ENCODE peak calls at places on chromosome 17, in six cellular contexts. R, W, T, Q, Y and O are unnamed samples.

GRCh38 chr17:75096082-75096625 is 8.4 kb downstream of the SLC16A5 start:
- DNase-seq in T (no peak), Y (peak; percentile 73), Q (peak; percentile 71), W (peak; percentile 78), R (peak; percentile 70), O (no peak)

GRCh38 chr17:6299275-6299674 is 135.6 kb downstream of the AIPL1 start:
- DNase-seq in W (no peak), T (no peak), R (no peak), Q (no peak), Y (no peak), O (no peak)

GRCh38 chr17:51152766-51153209 is 571 bp upstream of the NME1 start:
- DNase-seq in T (no peak), W (no peak), R (peak; percentile 16), Y (no peak), Q (no peak), O (no peak)

GRCh38 chr17:40430272-40431230 is 12.7 kb upstream of the IGFBP4 start:
- DNase-seq in T (no peak), Q (no peak), Y (no peak), R (no peak), W (no peak), O (no peak)

GRCh38 chr17:48054238-48055185 is 6.4 kb downstream of the NFE2L1 start:
- DNase-seq in Y (peak; percentile 78), R (peak; percentile 95), W (peak; percentile 63), Q (peak; percentile 73), T (no peak), O (no peak)

GRCh38 chr17:8859029-8859803 is 8.3 kb downstream of the PIK3R6 start:
- DNase-seq in Y (no peak), Q (no peak), T (peak; percentile 51), W (peak; percentile 47), R (no peak), O (no peak)

GRCh38 chr17:15657868-15658775 is 26.0 kb downstream of the TRIM16 start:
- DNase-seq in R (no peak), T (no peak), Q (no peak), W (no peak), Y (no peak), O (no peak)

GRCh38 chr17:18262641-18263040 is 2.2 kb downstream of the MIEF2 start:
- DNase-seq in Y (peak; percentile 57), R (no peak), Q (peak; percentile 61), W (no peak), T (no peak), O (no peak)

GRCh38 chr17:38728290-38728831 is 1.8 kb upstream of the CISD3 start:
- DNase-seq in T (no peak), R (no peak), Q (no peak), Y (no peak), W (no peak), O (no peak)

GRCh38 chr17:71975331-71975801 is 145.5 kb upstream of the SOX9 start:
- DNase-seq in R (peak; percentile 13), T (no peak), W (peak; percentile 60), Q (peak; percentile 52), Y (peak; percentile 57), O (no peak)

GRCh38 chr17:45228121-45228941 is 6.6 kb downstream of the FMNL1 start:
- DNase-seq in W (no peak), T (no peak), R (no peak), Y (no peak), Q (no peak), O (no peak)

GRCh38 chr17:6507535-6507934 is 48.8 kb downstream of the PITPNM3 start:
- DNase-seq in R (peak; percentile 91), Q (no peak), W (peak; percentile 98), Y (no peak), T (peak; percentile 63), O (no peak)

GRCh38 chr17:49244839-49245238 is 14.3 kb upstream of the PHOSPHO1 start:
- DNase-seq in W (no peak), R (no peak), Q (no peak), T (no peak), Y (no peak), O (no peak)

GRCh38 chr17:76077582-76078110 is 1.3 kb upstream of the ZACN start:
- DNase-seq in R (no peak), T (no peak), Q (no peak), Y (no peak), W (no peak), O (no peak)

GRCh38 chr17:32287804-32288511 is 22.3 kb downstream of the RHBDL3 start:
- DNase-seq in T (no peak), Y (no peak), R (no peak), Q (no peak), W (no peak), O (no peak)

GRCh38 chr17:19346351-19347255 is 15.9 kb downstream of the B9D1 start:
- DNase-seq in W (peak; percentile 86), Q (peak; percentile 85), T (peak; percentile 59), Y (peak; percentile 78), R (peak; percentile 91), O (peak; percentile 72)

GRCh38 chr17:32289454-32289853 is 23.8 kb downstream of the RHBDL3 start:
- DNase-seq in Q (no peak), T (no peak), R (no peak), Y (no peak), W (no peak), O (no peak)

GRCh38 chr17:44212507-44213402 is 6.7 kb downstream of the UBTF start:
- DNase-seq in T (no peak), Y (no peak), Q (no peak), R (no peak), W (no peak), O (no peak)

GRCh38 chr17:74190807-74191206 is 12.7 kb upstream of the RPL38 start:
- DNase-seq in Y (no peak), R (peak; percentile 27), W (peak; percentile 57), T (no peak), Q (no peak), O (no peak)

GRCh38 chr17:17125136-17126084 is 80.7 kb downstream of the PLD6 start:
- DNase-seq in Q (no peak), W (no peak), Y (no peak), T (no peak), R (no peak), O (no peak)

GRCh38 chr17:47763913-47764582 is 31.0 kb downstream of the TBX21 start:
- DNase-seq in T (no peak), Q (no peak), R (peak; percentile 7), W (no peak), Y (no peak), O (no peak)

GRCh38 chr17:38440614-38441397 is 12.5 kb downstream of the ARHGAP23 start:
- DNase-seq in R (no peak), Q (peak; percentile 63), W (no peak), T (no peak), Y (peak; percentile 76), O (no peak)

GRCh38 chr17:83171661-83172060 is 92.3 kb downstream of the METRNL start:
- DNase-seq in R (no peak), T (no peak), Q (no peak), W (peak; percentile 56), Y (peak; percentile 8), O (no peak)

GRCh38 chr17:78515480-78515879 is 61.7 kb downstream of the DNAH17 start:
- DNase-seq in T (no peak), Q (no peak), Y (no peak), W (no peak), R (no peak), O (no peak)

GRCh38 chr17:339193-340061 is 13.2 kb downstream of the RPH3AL start:
- DNase-seq in W (no peak), T (no peak), Y (no peak), R (no peak), Q (no peak), O (peak; percentile 16)

GRCh38 chr17:29341726-29342125 is 47.8 kb upstream of the NUFIP2 start:
- DNase-seq in Q (no peak), Y (no peak), R (peak; percentile 96), W (peak; percentile 16), T (peak; percentile 28), O (no peak)

GRCh38 chr17:14882131-14882530 is 383.0 kb downstream of the PMP22 start:
- DNase-seq in Q (no peak), Y (no peak), W (no peak), R (no peak), T (no peak), O (no peak)

GRCh38 chr17:4554441-4554996 is 665 bp downstream of the MYBBP1A start:
- DNase-seq in T (no peak), R (no peak), W (no peak), Y (no peak), Q (no peak), O (peak; percentile 61)

GRCh38 chr17:49061524-49061943 is 64.3 kb downstream of the IGF2BP1 start:
- DNase-seq in W (no peak), Y (no peak), R (peak; percentile 49), T (no peak), Q (no peak), O (no peak)

GRCh38 chr17:58316260-58316960 is 12.2 kb downstream of the TSPOAP1 start:
- DNase-seq in Q (no peak), T (no peak), W (no peak), Y (peak; percentile 9), R (no peak), O (no peak)

GRCh38 chr17:83099570-83100181 is 20.3 kb downstream of the METRNL start:
- DNase-seq in R (peak; percentile 43), Q (no peak), T (no peak), Y (no peak), W (peak; percentile 70), O (no peak)